ENCODE peak calls at places on chromosomes 11 and 22, in six cellular contexts. One of them, this sample, is unnamed.

GRCh38 chr11:119800171-119800570 is 71.2 kb upstream of the NECTIN1 start:
- DNase-seq in fibroblast of the aortic adventitia: no peak
- DNase-seq in IMR-90: no peak
- DNase-seq in HCT116: no peak
- DNase-seq in BE2C: no peak
- DNase-seq in progenitor cell of endocrine pancreas: no peak
- DNase-seq in this sample: no peak

GRCh38 chr11:60251485-60252207 is 8.7 kb upstream of the MS4A4E start:
- DNase-seq in fibroblast of the aortic adventitia: no peak
- DNase-seq in IMR-90: no peak
- DNase-seq in HCT116: peak; percentile 24
- DNase-seq in BE2C: no peak
- DNase-seq in progenitor cell of endocrine pancreas: peak; percentile 24
- DNase-seq in this sample: peak; percentile 14

GRCh38 chr11:10581481-10582019 is 13.1 kb upstream of the LYVE1 start:
- DNase-seq in fibroblast of the aortic adventitia: peak; percentile 41
- DNase-seq in IMR-90: peak; percentile 63
- DNase-seq in HCT116: no peak
- DNase-seq in BE2C: no peak
- DNase-seq in progenitor cell of endocrine pancreas: no peak
- DNase-seq in this sample: no peak

GRCh38 chr11:45246241-45246640 is 39.9 kb downstream of the SYT13 start:
- DNase-seq in fibroblast of the aortic adventitia: no peak
- DNase-seq in IMR-90: no peak
- DNase-seq in HCT116: no peak
- DNase-seq in BE2C: no peak
- DNase-seq in progenitor cell of endocrine pancreas: no peak
- DNase-seq in this sample: no peak

GRCh38 chr11:25938952-25939351 is 393.0 kb upstream of the ANO3 start:
- DNase-seq in fibroblast of the aortic adventitia: no peak
- DNase-seq in IMR-90: no peak
- DNase-seq in HCT116: no peak
- DNase-seq in BE2C: no peak
- DNase-seq in progenitor cell of endocrine pancreas: no peak
- DNase-seq in this sample: no peak

GRCh38 chr22:40310081-40310770 is 36.1 kb upstream of the ADSL start:
- DNase-seq in fibroblast of the aortic adventitia: peak; percentile 93
- DNase-seq in IMR-90: peak; percentile 93
- DNase-seq in HCT116: no peak
- DNase-seq in BE2C: no peak
- DNase-seq in progenitor cell of endocrine pancreas: no peak
- DNase-seq in this sample: no peak

GRCh38 chr22:29275819-29276565 is 7.9 kb downstream of the EWSR1 start:
- DNase-seq in fibroblast of the aortic adventitia: no peak
- DNase-seq in IMR-90: no peak
- DNase-seq in HCT116: no peak
- DNase-seq in BE2C: no peak
- DNase-seq in progenitor cell of endocrine pancreas: no peak
- DNase-seq in this sample: no peak

GRCh38 chr11:9206496-9206895 is 58.7 kb downstream of the DENND5A start:
- DNase-seq in fibroblast of the aortic adventitia: peak; percentile 67
- DNase-seq in IMR-90: peak; percentile 78
- DNase-seq in HCT116: no peak
- DNase-seq in BE2C: no peak
- DNase-seq in progenitor cell of endocrine pancreas: no peak
- DNase-seq in this sample: no peak

GRCh38 chr22:33126881-33127280 is 68.7 kb upstream of the SYN3 start:
- DNase-seq in fibroblast of the aortic adventitia: no peak
- DNase-seq in IMR-90: no peak
- DNase-seq in HCT116: no peak
- DNase-seq in BE2C: no peak
- DNase-seq in progenitor cell of endocrine pancreas: no peak
- DNase-seq in this sample: no peak

GRCh38 chr11:2932850-2933251 is 3.6 kb upstream of the PHLDA2 start:
- DNase-seq in fibroblast of the aortic adventitia: peak; percentile 34
- DNase-seq in IMR-90: peak; percentile 46
- DNase-seq in HCT116: no peak
- DNase-seq in BE2C: no peak
- DNase-seq in progenitor cell of endocrine pancreas: no peak
- DNase-seq in this sample: no peak

GRCh38 chr11:33724644-33725035 is 11.6 kb downstream of the CD59 start:
- DNase-seq in fibroblast of the aortic adventitia: peak; percentile 91
- DNase-seq in IMR-90: peak; percentile 69
- DNase-seq in HCT116: no peak
- DNase-seq in BE2C: no peak
- DNase-seq in progenitor cell of endocrine pancreas: no peak
- DNase-seq in this sample: no peak

GRCh38 chr11:15906481-15907035 is 449.8 kb downstream of the SOX6 start:
- DNase-seq in fibroblast of the aortic adventitia: no peak
- DNase-seq in IMR-90: no peak
- DNase-seq in HCT116: no peak
- DNase-seq in BE2C: no peak
- DNase-seq in progenitor cell of endocrine pancreas: no peak
- DNase-seq in this sample: no peak

GRCh38 chr22:28105396-28105795 is 186.3 kb upstream of the PITPNB start:
- DNase-seq in fibroblast of the aortic adventitia: peak; percentile 14
- DNase-seq in IMR-90: no peak
- DNase-seq in HCT116: no peak
- DNase-seq in BE2C: peak; percentile 94
- DNase-seq in progenitor cell of endocrine pancreas: no peak
- DNase-seq in this sample: no peak

GRCh38 chr11:747176-748006 is at the start of gene TALDO1:
- DNase-seq in fibroblast of the aortic adventitia: peak; percentile 68
- DNase-seq in IMR-90: peak; percentile 76
- DNase-seq in HCT116: peak; percentile 57
- DNase-seq in BE2C: peak; percentile 91
- DNase-seq in progenitor cell of endocrine pancreas: peak; percentile 93
- DNase-seq in this sample: peak; percentile 91

GRCh38 chr11:120335596-120335927 is 651 bp upstream of the ARHGEF12 start:
- DNase-seq in fibroblast of the aortic adventitia: peak; percentile 69
- DNase-seq in IMR-90: peak; percentile 34
- DNase-seq in HCT116: no peak
- DNase-seq in BE2C: no peak
- DNase-seq in progenitor cell of endocrine pancreas: no peak
- DNase-seq in this sample: no peak

GRCh38 chr11:32071811-32072210 is 19.1 kb upstream of the RCN1 start:
- DNase-seq in fibroblast of the aortic adventitia: peak; percentile 68
- DNase-seq in IMR-90: peak; percentile 68
- DNase-seq in HCT116: no peak
- DNase-seq in BE2C: no peak
- DNase-seq in progenitor cell of endocrine pancreas: no peak
- DNase-seq in this sample: no peak

GRCh38 chr11:62190011-62190410 is at the start of gene SCGB1D1:
- DNase-seq in fibroblast of the aortic adventitia: no peak
- DNase-seq in IMR-90: no peak
- DNase-seq in HCT116: no peak
- DNase-seq in BE2C: no peak
- DNase-seq in progenitor cell of endocrine pancreas: no peak
- DNase-seq in this sample: no peak

GRCh38 chr22:31140746-31141145 is 438 bp upstream of the PLA2G3 start:
- DNase-seq in fibroblast of the aortic adventitia: no peak
- DNase-seq in IMR-90: no peak
- DNase-seq in HCT116: no peak
- DNase-seq in BE2C: no peak
- DNase-seq in progenitor cell of endocrine pancreas: no peak
- DNase-seq in this sample: no peak

GRCh38 chr11:73246303-73246702 is 25.8 kb upstream of the P2RY6 start:
- DNase-seq in fibroblast of the aortic adventitia: no peak
- DNase-seq in IMR-90: no peak
- DNase-seq in HCT116: no peak
- DNase-seq in BE2C: no peak
- DNase-seq in progenitor cell of endocrine pancreas: no peak
- DNase-seq in this sample: no peak

GRCh38 chr11:62856333-62856910 is 17.0 kb upstream of the WDR74 start:
- DNase-seq in fibroblast of the aortic adventitia: no peak
- DNase-seq in IMR-90: no peak
- DNase-seq in HCT116: no peak
- DNase-seq in BE2C: no peak
- DNase-seq in progenitor cell of endocrine pancreas: no peak
- DNase-seq in this sample: no peak

GRCh38 chr22:30970356-30970746 is 1.3 kb downstream of the TUG1 start:
- DNase-seq in fibroblast of the aortic adventitia: no peak
- DNase-seq in IMR-90: no peak
- DNase-seq in HCT116: no peak
- DNase-seq in BE2C: no peak
- DNase-seq in progenitor cell of endocrine pancreas: no peak
- DNase-seq in this sample: no peak

GRCh38 chr11:47130541-47130940 is 46.1 kb downstream of the ARFGAP2 start:
- DNase-seq in fibroblast of the aortic adventitia: no peak
- DNase-seq in IMR-90: no peak
- DNase-seq in HCT116: no peak
- DNase-seq in BE2C: no peak
- DNase-seq in progenitor cell of endocrine pancreas: no peak
- DNase-seq in this sample: no peak

GRCh38 chr11:117872962-117873827 is 3.3 kb downstream of the FXYD6 start:
- DNase-seq in fibroblast of the aortic adventitia: no peak
- DNase-seq in IMR-90: no peak
- DNase-seq in HCT116: no peak
- DNase-seq in BE2C: no peak
- DNase-seq in progenitor cell of endocrine pancreas: no peak
- DNase-seq in this sample: no peak

GRCh38 chr11:123304828-123305530 is 109.9 kb upstream of the CLMP start:
- DNase-seq in fibroblast of the aortic adventitia: no peak
- DNase-seq in IMR-90: no peak
- DNase-seq in HCT116: no peak
- DNase-seq in BE2C: no peak
- DNase-seq in progenitor cell of endocrine pancreas: no peak
- DNase-seq in this sample: no peak
- TF ChIP-seq CTCF in fibroblast of the aortic adventitia: no peak
- TF ChIP-seq CTCF in IMR-90: no peak
- TF ChIP-seq CTCF in HCT116: no peak
- TF ChIP-seq CTCF in BE2C: peak; percentile 22
- TF ChIP-seq CTCF in progenitor cell of endocrine pancreas: peak; percentile 39
- TF ChIP-seq CTCF in this sample: no peak

GRCh38 chr11:111851636-111852035 is 19.7 kb downstream of the ALG9 start:
- DNase-seq in fibroblast of the aortic adventitia: peak; percentile 36
- DNase-seq in IMR-90: peak; percentile 35
- DNase-seq in HCT116: no peak
- DNase-seq in BE2C: no peak
- DNase-seq in progenitor cell of endocrine pancreas: no peak
- DNase-seq in this sample: no peak
- TF ChIP-seq CTCF in fibroblast of the aortic adventitia: peak; percentile 55
- TF ChIP-seq CTCF in IMR-90: peak; percentile 53
- TF ChIP-seq CTCF in HCT116: no peak
- TF ChIP-seq CTCF in BE2C: peak; percentile 59
- TF ChIP-seq CTCF in progenitor cell of endocrine pancreas: peak; percentile 37
- TF ChIP-seq CTCF in this sample: no peak

GRCh38 chr22:21000215-21000986 is 1.5 kb downstream of the THAP7 start:
- DNase-seq in fibroblast of the aortic adventitia: peak; percentile 21
- DNase-seq in IMR-90: no peak
- DNase-seq in HCT116: no peak
- DNase-seq in BE2C: no peak
- DNase-seq in progenitor cell of endocrine pancreas: no peak
- DNase-seq in this sample: no peak

GRCh38 chr22:21000987-21001600 is 824 bp downstream of the THAP7 start:
- DNase-seq in fibroblast of the aortic adventitia: peak; percentile 9
- DNase-seq in IMR-90: no peak
- DNase-seq in HCT116: no peak
- DNase-seq in BE2C: no peak
- DNase-seq in progenitor cell of endocrine pancreas: no peak
- DNase-seq in this sample: peak; percentile 28

GRCh38 chr22:20999350-21000214 is 2.3 kb downstream of the THAP7 start:
- DNase-seq in fibroblast of the aortic adventitia: no peak
- DNase-seq in IMR-90: no peak
- DNase-seq in HCT116: no peak
- DNase-seq in BE2C: no peak
- DNase-seq in progenitor cell of endocrine pancreas: no peak
- DNase-seq in this sample: no peak

GRCh38 chr22:21003782-21004181 is 1.9 kb upstream of the THAP7 start:
- DNase-seq in fibroblast of the aortic adventitia: no peak
- DNase-seq in IMR-90: no peak
- DNase-seq in HCT116: no peak
- DNase-seq in BE2C: no peak
- DNase-seq in progenitor cell of endocrine pancreas: no peak
- DNase-seq in this sample: no peak

GRCh38 chr22:21001601-21002325 is at the start of gene THAP7:
- DNase-seq in fibroblast of the aortic adventitia: peak; percentile 96
- DNase-seq in IMR-90: peak; percentile 93
- DNase-seq in HCT116: peak; percentile 89
- DNase-seq in BE2C: peak; percentile 99
- DNase-seq in progenitor cell of endocrine pancreas: peak; percentile 86
- DNase-seq in this sample: peak; percentile 91
- TF ChIP-seq CTCF in fibroblast of the aortic adventitia: no peak
- TF ChIP-seq CTCF in IMR-90: no peak
- TF ChIP-seq CTCF in HCT116: no peak
- TF ChIP-seq CTCF in BE2C: no peak
- TF ChIP-seq CTCF in progenitor cell of endocrine pancreas: no peak
- TF ChIP-seq CTCF in this sample: no peak

DNA sequence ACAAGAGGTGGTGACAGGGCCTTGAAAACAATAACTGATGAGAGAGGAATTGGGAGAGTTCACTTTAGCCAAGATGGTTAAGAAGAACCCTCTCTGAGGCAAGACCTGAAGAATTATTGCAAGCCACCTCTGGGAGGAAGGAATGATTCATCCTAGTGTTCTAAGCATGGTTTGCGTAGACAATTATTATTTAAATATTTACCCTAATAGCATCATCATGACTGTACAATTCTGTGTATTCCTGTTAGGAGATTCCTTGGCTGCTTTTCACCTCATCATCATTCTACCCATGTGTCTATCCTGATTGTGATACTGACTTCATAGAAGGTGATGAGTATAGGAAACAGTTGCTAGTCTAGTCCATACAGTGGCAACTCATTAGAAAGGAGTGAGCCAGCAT is 264.4 kb downstream of the DDX10 start:
- DNase-seq in fibroblast of the aortic adventitia: peak; percentile 95
- DNase-seq in IMR-90: peak; percentile 99
- DNase-seq in HCT116: peak; percentile 8
- DNase-seq in BE2C: no peak
- DNase-seq in progenitor cell of endocrine pancreas: no peak
- DNase-seq in this sample: no peak
- TF ChIP-seq CTCF in fibroblast of the aortic adventitia: no peak
- TF ChIP-seq CTCF in IMR-90: no peak
- TF ChIP-seq CTCF in HCT116: no peak
- TF ChIP-seq CTCF in BE2C: no peak
- TF ChIP-seq CTCF in progenitor cell of endocrine pancreas: no peak
- TF ChIP-seq CTCF in this sample: no peak

GRCh38 chr11:12868315-12869073 is 140.6 kb upstream of the RASSF10 start:
- DNase-seq in fibroblast of the aortic adventitia: peak; percentile 39
- DNase-seq in IMR-90: peak; percentile 27
- DNase-seq in HCT116: no peak
- DNase-seq in BE2C: no peak
- DNase-seq in progenitor cell of endocrine pancreas: no peak
- DNase-seq in this sample: no peak
- TF ChIP-seq CTCF in fibroblast of the aortic adventitia: peak; percentile 38
- TF ChIP-seq CTCF in IMR-90: peak; percentile 37
- TF ChIP-seq CTCF in HCT116: peak; percentile 21
- TF ChIP-seq CTCF in BE2C: peak; percentile 33
- TF ChIP-seq CTCF in progenitor cell of endocrine pancreas: peak; percentile 15
- TF ChIP-seq CTCF in this sample: no peak

DNA sequence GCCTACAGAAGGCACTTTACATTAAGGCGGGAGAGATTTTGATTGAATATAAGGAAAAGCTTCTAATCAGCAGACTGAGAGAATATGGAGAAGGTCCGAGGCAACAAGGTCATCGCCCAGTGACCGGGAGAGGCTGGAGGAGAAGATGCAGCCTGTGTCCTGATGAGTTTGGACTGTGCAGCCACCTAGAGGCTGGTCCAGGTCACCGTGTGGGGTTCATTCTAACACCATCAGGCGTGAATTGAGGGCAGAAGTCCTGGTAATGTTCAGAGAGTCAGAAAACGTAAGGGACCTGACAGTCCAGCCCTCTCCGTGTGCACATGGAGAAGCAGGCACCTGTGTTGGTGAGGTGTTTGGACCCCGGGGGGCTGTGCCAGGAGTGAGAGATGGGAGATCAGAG is 102.7 kb downstream of the FEZ1 start:
- DNase-seq in fibroblast of the aortic adventitia: no peak
- DNase-seq in IMR-90: no peak
- DNase-seq in HCT116: no peak
- DNase-seq in BE2C: no peak
- DNase-seq in progenitor cell of endocrine pancreas: no peak
- DNase-seq in this sample: no peak
- TF ChIP-seq CTCF in fibroblast of the aortic adventitia: no peak
- TF ChIP-seq CTCF in IMR-90: no peak
- TF ChIP-seq CTCF in HCT116: no peak
- TF ChIP-seq CTCF in BE2C: peak; percentile 8
- TF ChIP-seq CTCF in progenitor cell of endocrine pancreas: no peak
- TF ChIP-seq CTCF in this sample: no peak

This sample was measured in neural crest cell.